ENCODE peak calls at places on chromosomes 3 and 15, in six cellular contexts. Z is Panc1; L is left ventricle myocardium superior; S is left ventricle myocardium inferior; M is NCI-H524 treated with DMSO at 0.1 percent for 48 hours; A is stimulated activated CD4-positive, alpha-beta T cell treated with anti-CD3 and anti-CD28 coated beads, Interleukin-2, amount 100 ng/mL, for 48 hours. E is an unnamed sample.

GRCh38 chr3:72728958-72729467 is 119.2 kb downstream of the SHQ1 start:
- DNase-seq in Z (no peak), L (no peak), S (no peak), M (no peak), A (no peak), E (no peak)

GRCh38 chr3:107775958-107776357 is 253.2 kb downstream of the BBX start:
- DNase-seq in Z (no peak), L (no peak), S (no peak), M (peak; percentile 17), A (no peak), E (no peak)

GRCh38 chr3:73694988-73695757 is 70.4 kb upstream of the PDZRN3 start:
- DNase-seq in Z (no peak), L (no peak), S (no peak), M (no peak), A (no peak), E (no peak)

GRCh38 chr3:194056731-194057415 is 79.1 kb upstream of the HES1 start:
- DNase-seq in Z (no peak), L (no peak), S (no peak), M (no peak), A (no peak), E (no peak)

GRCh38 chr3:17964113-17964512 is 221.7 kb upstream of the TBC1D5 start:
- DNase-seq in Z (no peak), L (no peak), S (no peak), M (no peak), A (no peak), E (no peak)

GRCh38 chr3:153260681-153261080 is 98.7 kb downstream of the RAP2B start:
- DNase-seq in Z (no peak), L (no peak), S (no peak), M (no peak), A (no peak), E (no peak)

GRCh38 chr3:66582721-66583141 is 81.9 kb upstream of the LRIG1 start:
- DNase-seq in Z (no peak), L (no peak), S (no peak), M (no peak), A (no peak), E (peak; percentile 14)

GRCh38 chr3:15769256-15769915 is 28.4 kb downstream of the ANKRD28 start:
- DNase-seq in Z (no peak), L (no peak), S (no peak), M (no peak), A (no peak), E (no peak)

GRCh38 chr15:43927203-43927602 is 100.4 kb downstream of the WDR76 start:
- DNase-seq in Z (no peak), L (no peak), S (no peak), M (no peak), A (no peak), E (no peak)

GRCh38 chr3:9884555-9885165 is 4.6 kb upstream of the CIDEC start:
- DNase-seq in Z (peak; percentile 41), L (no peak), S (no peak), M (no peak), A (no peak), E (no peak)

GRCh38 chr3:194330579-194330978 is 20.5 kb downstream of the CPN2 start:
- DNase-seq in Z (no peak), L (peak; percentile 83), S (peak; percentile 68), M (no peak), A (no peak), E (no peak)

GRCh38 chr15:90086868-90087268 is 15.4 kb downstream of the IDH2 start:
- DNase-seq in Z (no peak), L (peak; percentile 55), S (no peak), M (no peak), A (no peak), E (peak; percentile 55)

GRCh38 chr3:125356140-125357026 is 18.7 kb downstream of the ZNF148 start:
- DNase-seq in Z (no peak), L (no peak), S (no peak), M (no peak), A (no peak), E (no peak)

GRCh38 chr3:189349772-189350171 is 178.0 kb downstream of the TPRG1 start:
- DNase-seq in Z (no peak), L (no peak), S (no peak), M (no peak), A (no peak), E (no peak)

GRCh38 chr3:155743616-155744015 is 1.3 kb downstream of the PLCH1 start:
- DNase-seq in Z (no peak), L (no peak), S (no peak), M (no peak), A (no peak), E (no peak)

GRCh38 chr3:100984257-100984772 is 8.9 kb downstream of the ABI3BP start:
- DNase-seq in Z (no peak), L (no peak), S (no peak), M (no peak), A (no peak), E (no peak)

GRCh38 chr3:2001306-2002108 is 97.2 kb upstream of the CNTN4 start:
- DNase-seq in Z (no peak), L (no peak), S (no peak), M (no peak), A (no peak), E (no peak)

GRCh38 chr3:152400912-152401311 is 132.2 kb downstream of the MBNL1 start:
- DNase-seq in Z (no peak), L (no peak), S (no peak), M (no peak), A (no peak), E (no peak)

GRCh38 chr15:42274693-42274971 is 1.4 kb upstream of the TMEM87A start:
- DNase-seq in Z (no peak), L (no peak), S (no peak), M (no peak), A (no peak), E (no peak)

GRCh38 chr3:13522236-13522635 is 26.7 kb upstream of the FBLN2 start:
- DNase-seq in Z (no peak), L (no peak), S (no peak), M (no peak), A (no peak), E (no peak)

GRCh38 chr3:194592798-194593752 is 40.1 kb downstream of the TMEM44 start:
- DNase-seq in Z (peak; percentile 97), L (no peak), S (no peak), M (no peak), A (no peak), E (no peak)

E was measured in GM12892.